ENCODE peak calls at places on chromosomes 12 and 14, in eight cellular contexts. One of them, this sample, is unnamed.
A peak's percentile ranks its signal among the peaks of the same experiment; 100 is the strongest.

GRCh38 chr14:77962731-77963520 is 163.0 kb downstream of the ADCK1 start:
- DNase-seq in GM10248: no peak
- DNase-seq in fibroblast of lung: peak; percentile 15
- DNase-seq in ovary: no peak
- DNase-seq in CD8-positive, alpha-beta T cell: no peak
- DNase-seq in astrocyte of the spinal cord: no peak
- DNase-seq in right atrium auricular region: no peak
- DNase-seq in GM13976: no peak
- DNase-seq in this sample: no peak

GRCh38 chr12:89328483-89329030 is 23.7 kb downstream of the DUSP6 start:
- DNase-seq in astrocyte of the spinal cord: no peak
- DNase-seq in fibroblast of lung: no peak
- DNase-seq in ovary: no peak
- DNase-seq in right atrium auricular region: no peak
- DNase-seq in GM13976: no peak
- DNase-seq in GM10248: no peak
- DNase-seq in CD8-positive, alpha-beta T cell: no peak
- DNase-seq in this sample: no peak

GRCh38 chr12:96371787-96372699 is 28.2 kb downstream of the CDK17 start:
- DNase-seq in GM10248: no peak
- DNase-seq in right atrium auricular region: no peak
- DNase-seq in fibroblast of lung: peak; percentile 45
- DNase-seq in CD8-positive, alpha-beta T cell: no peak
- DNase-seq in GM13976: no peak
- DNase-seq in ovary: no peak
- DNase-seq in astrocyte of the spinal cord: no peak
- DNase-seq in this sample: no peak

GRCh38 chr12:82174383-82174782 is 183.8 kb downstream of the CCDC59 start:
- DNase-seq in CD8-positive, alpha-beta T cell: no peak
- DNase-seq in GM13976: no peak
- DNase-seq in ovary: no peak
- DNase-seq in right atrium auricular region: no peak
- DNase-seq in astrocyte of the spinal cord: peak; percentile 4
- DNase-seq in fibroblast of lung: no peak
- DNase-seq in GM10248: no peak
- DNase-seq in this sample: no peak

GRCh38 chr12:19739195-19739776 is 300.0 kb downstream of the AEBP2 start:
- DNase-seq in fibroblast of lung: peak; percentile 65
- DNase-seq in ovary: no peak
- DNase-seq in astrocyte of the spinal cord: peak; percentile 82
- DNase-seq in GM10248: peak; percentile 45
- DNase-seq in CD8-positive, alpha-beta T cell: peak; percentile 22
- DNase-seq in right atrium auricular region: no peak
- DNase-seq in GM13976: peak; percentile 67
- DNase-seq in this sample: peak; percentile 62

GRCh38 chr12:32281098-32281497 is 118.3 kb upstream of the FGD4 start:
- DNase-seq in ovary: no peak
- DNase-seq in GM13976: no peak
- DNase-seq in right atrium auricular region: no peak
- DNase-seq in astrocyte of the spinal cord: no peak
- DNase-seq in fibroblast of lung: no peak
- DNase-seq in GM10248: no peak
- DNase-seq in CD8-positive, alpha-beta T cell: no peak
- DNase-seq in this sample: no peak

GRCh38 chr14:55138091-55138490 is 9.0 kb downstream of the LGALS3 start:
- DNase-seq in ovary: no peak
- DNase-seq in GM10248: no peak
- DNase-seq in fibroblast of lung: no peak
- DNase-seq in astrocyte of the spinal cord: no peak
- DNase-seq in GM13976: no peak
- DNase-seq in CD8-positive, alpha-beta T cell: no peak
- DNase-seq in right atrium auricular region: no peak
- DNase-seq in this sample: no peak

GRCh38 chr12:78034025-78034424 is 203.3 kb downstream of the NAV3 start:
- DNase-seq in CD8-positive, alpha-beta T cell: no peak
- DNase-seq in ovary: no peak
- DNase-seq in astrocyte of the spinal cord: no peak
- DNase-seq in fibroblast of lung: peak; percentile 19
- DNase-seq in GM10248: no peak
- DNase-seq in GM13976: no peak
- DNase-seq in right atrium auricular region: no peak
- DNase-seq in this sample: no peak

GRCh38 chr14:28731358-28731757 is 35.2 kb upstream of the FOXG1 start:
- DNase-seq in right atrium auricular region: no peak
- DNase-seq in GM13976: no peak
- DNase-seq in CD8-positive, alpha-beta T cell: no peak
- DNase-seq in GM10248: no peak
- DNase-seq in fibroblast of lung: no peak
- DNase-seq in ovary: no peak
- DNase-seq in astrocyte of the spinal cord: no peak
- DNase-seq in this sample: no peak

GRCh38 chr14:102878970-102879460 is 43.4 kb upstream of the AMN start:
- DNase-seq in fibroblast of lung: no peak
- DNase-seq in GM13976: no peak
- DNase-seq in astrocyte of the spinal cord: no peak
- DNase-seq in GM10248: no peak
- DNase-seq in CD8-positive, alpha-beta T cell: no peak
- DNase-seq in right atrium auricular region: no peak
- DNase-seq in ovary: no peak
- DNase-seq in this sample: no peak

GRCh38 chr14:93223565-93223964 is 16.5 kb downstream of the UBR7 start:
- DNase-seq in fibroblast of lung: no peak
- DNase-seq in GM13976: no peak
- DNase-seq in GM10248: no peak
- DNase-seq in ovary: no peak
- DNase-seq in CD8-positive, alpha-beta T cell: no peak
- DNase-seq in right atrium auricular region: no peak
- DNase-seq in astrocyte of the spinal cord: no peak
- DNase-seq in this sample: no peak

GRCh38 chr14:93220509-93220908 is 13.5 kb downstream of the UBR7 start:
- DNase-seq in right atrium auricular region: no peak
- DNase-seq in astrocyte of the spinal cord: no peak
- DNase-seq in fibroblast of lung: no peak
- DNase-seq in GM13976: no peak
- DNase-seq in ovary: no peak
- DNase-seq in GM10248: no peak
- DNase-seq in CD8-positive, alpha-beta T cell: no peak
- DNase-seq in this sample: no peak

GRCh38 chr14:93214598-93214997 is 7.5 kb downstream of the UBR7 start:
- DNase-seq in ovary: no peak
- DNase-seq in CD8-positive, alpha-beta T cell: no peak
- DNase-seq in right atrium auricular region: no peak
- DNase-seq in fibroblast of lung: no peak
- DNase-seq in astrocyte of the spinal cord: no peak
- DNase-seq in GM13976: no peak
- DNase-seq in GM10248: no peak
- DNase-seq in this sample: no peak

GRCh38 chr14:93219103-93219726 is 12.2 kb downstream of the UBR7 start:
- DNase-seq in right atrium auricular region: no peak
- DNase-seq in fibroblast of lung: peak; percentile 56
- DNase-seq in GM10248: peak; percentile 63
- DNase-seq in ovary: no peak
- DNase-seq in astrocyte of the spinal cord: peak; percentile 69
- DNase-seq in GM13976: peak; percentile 62
- DNase-seq in CD8-positive, alpha-beta T cell: peak; percentile 47
- DNase-seq in this sample: peak; percentile 64
- TF ChIP-seq CTCF in right atrium auricular region: no peak
- TF ChIP-seq CTCF in fibroblast of lung: peak; percentile 60
- TF ChIP-seq CTCF in GM10248: peak; percentile 80
- TF ChIP-seq CTCF in ovary: no peak
- TF ChIP-seq CTCF in astrocyte of the spinal cord: peak; percentile 74
- TF ChIP-seq CTCF in GM13976: peak; percentile 79
- TF ChIP-seq CTCF in CD8-positive, alpha-beta T cell: peak; percentile 76
- TF ChIP-seq CTCF in this sample: peak; percentile 76

GRCh38 chr12:9329019-9329418 is 120.8 kb upstream of the PZP start:
- DNase-seq in astrocyte of the spinal cord: no peak
- DNase-seq in right atrium auricular region: no peak
- DNase-seq in ovary: no peak
- DNase-seq in fibroblast of lung: no peak
- DNase-seq in GM10248: no peak
- DNase-seq in GM13976: no peak
- DNase-seq in CD8-positive, alpha-beta T cell: no peak
- DNase-seq in this sample: no peak
- TF ChIP-seq CTCF in astrocyte of the spinal cord: no peak
- TF ChIP-seq CTCF in right atrium auricular region: no peak
- TF ChIP-seq CTCF in ovary: no peak
- TF ChIP-seq CTCF in fibroblast of lung: no peak
- TF ChIP-seq CTCF in GM10248: no peak
- TF ChIP-seq CTCF in GM13976: no peak
- TF ChIP-seq CTCF in CD8-positive, alpha-beta T cell: no peak
- TF ChIP-seq CTCF in this sample: no peak

GRCh38 chr12:29640589-29641345 is 143.0 kb downstream of the TMTC1 start:
- DNase-seq in right atrium auricular region: no peak
- DNase-seq in fibroblast of lung: peak; percentile 76
- DNase-seq in astrocyte of the spinal cord: peak; percentile 31
- DNase-seq in ovary: peak; percentile 45
- DNase-seq in CD8-positive, alpha-beta T cell: no peak
- DNase-seq in GM10248: no peak
- DNase-seq in GM13976: no peak
- DNase-seq in this sample: no peak
- TF ChIP-seq CTCF in right atrium auricular region: no peak
- TF ChIP-seq CTCF in fibroblast of lung: no peak
- TF ChIP-seq CTCF in astrocyte of the spinal cord: no peak
- TF ChIP-seq CTCF in ovary: no peak
- TF ChIP-seq CTCF in CD8-positive, alpha-beta T cell: no peak
- TF ChIP-seq CTCF in GM10248: no peak
- TF ChIP-seq CTCF in GM13976: no peak
- TF ChIP-seq CTCF in this sample: no peak

DNA sequence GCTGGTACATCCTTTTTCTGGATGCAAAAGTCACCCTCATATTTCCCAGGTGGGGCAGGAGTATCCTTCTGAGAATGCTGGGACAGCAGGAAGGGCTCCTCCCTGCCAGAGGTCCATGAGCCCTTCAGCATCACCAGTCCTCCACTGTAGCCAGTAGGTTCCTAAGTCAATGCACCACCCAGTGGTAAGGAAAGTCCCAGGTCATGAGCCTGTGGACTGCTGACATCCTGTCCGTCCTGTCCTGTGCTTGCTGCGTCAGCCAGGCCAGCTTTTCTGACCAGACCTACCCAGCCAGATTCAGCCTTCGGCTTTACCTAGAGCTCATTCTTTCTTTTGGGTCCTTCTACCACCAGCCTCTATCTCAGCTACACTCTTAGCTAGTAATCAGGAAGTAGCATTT is 23.0 kb upstream of the ACTN1 start:
- DNase-seq in ovary: no peak
- DNase-seq in CD8-positive, alpha-beta T cell: no peak
- DNase-seq in right atrium auricular region: no peak
- DNase-seq in fibroblast of lung: no peak
- DNase-seq in astrocyte of the spinal cord: no peak
- DNase-seq in GM13976: no peak
- DNase-seq in GM10248: no peak
- DNase-seq in this sample: no peak
- TF ChIP-seq CTCF in ovary: no peak
- TF ChIP-seq CTCF in CD8-positive, alpha-beta T cell: no peak
- TF ChIP-seq CTCF in right atrium auricular region: no peak
- TF ChIP-seq CTCF in fibroblast of lung: peak; percentile 25
- TF ChIP-seq CTCF in astrocyte of the spinal cord: peak; percentile 18
- TF ChIP-seq CTCF in GM13976: no peak
- TF ChIP-seq CTCF in GM10248: no peak
- TF ChIP-seq CTCF in this sample: no peak

GRCh38 chr12:52050771-52051541 is at the start of gene NR4A1:
- DNase-seq in right atrium auricular region: peak; percentile 99
- DNase-seq in fibroblast of lung: peak; percentile 95
- DNase-seq in astrocyte of the spinal cord: peak; percentile 98
- DNase-seq in GM13976: peak; percentile 99
- DNase-seq in ovary: peak; percentile 100
- DNase-seq in GM10248: peak; percentile 98
- DNase-seq in CD8-positive, alpha-beta T cell: peak; percentile 100
- DNase-seq in this sample: peak; percentile 98
- TF ChIP-seq CTCF in right atrium auricular region: no peak
- TF ChIP-seq CTCF in fibroblast of lung: no peak
- TF ChIP-seq CTCF in astrocyte of the spinal cord: peak; percentile 18
- TF ChIP-seq CTCF in GM13976: no peak
- TF ChIP-seq CTCF in ovary: peak; percentile 46
- TF ChIP-seq CTCF in GM10248: peak; percentile 34
- TF ChIP-seq CTCF in CD8-positive, alpha-beta T cell: no peak
- TF ChIP-seq CTCF in this sample: peak; percentile 40

GRCh38 chr14:54025661-54026060 is 69.0 kb upstream of the BMP4 start:
- DNase-seq in ovary: no peak
- DNase-seq in astrocyte of the spinal cord: peak; percentile 31
- DNase-seq in GM13976: no peak
- DNase-seq in fibroblast of lung: peak; percentile 26
- DNase-seq in GM10248: no peak
- DNase-seq in right atrium auricular region: no peak
- DNase-seq in CD8-positive, alpha-beta T cell: no peak
- DNase-seq in this sample: no peak
- TF ChIP-seq CTCF in ovary: no peak
- TF ChIP-seq CTCF in astrocyte of the spinal cord: peak; percentile 43
- TF ChIP-seq CTCF in GM13976: no peak
- TF ChIP-seq CTCF in fibroblast of lung: peak; percentile 26
- TF ChIP-seq CTCF in GM10248: peak; percentile 8
- TF ChIP-seq CTCF in right atrium auricular region: no peak
- TF ChIP-seq CTCF in CD8-positive, alpha-beta T cell: no peak
- TF ChIP-seq CTCF in this sample: peak; percentile 40

GRCh38 chr12:15152456-15152855 is 68.8 kb downstream of the RERG start:
- DNase-seq in GM10248: no peak
- DNase-seq in GM13976: no peak
- DNase-seq in astrocyte of the spinal cord: peak; percentile 40
- DNase-seq in ovary: no peak
- DNase-seq in right atrium auricular region: no peak
- DNase-seq in CD8-positive, alpha-beta T cell: no peak
- DNase-seq in fibroblast of lung: no peak
- DNase-seq in this sample: no peak
- TF ChIP-seq CTCF in GM10248: no peak
- TF ChIP-seq CTCF in GM13976: no peak
- TF ChIP-seq CTCF in astrocyte of the spinal cord: peak; percentile 44
- TF ChIP-seq CTCF in ovary: peak; percentile 17
- TF ChIP-seq CTCF in right atrium auricular region: no peak
- TF ChIP-seq CTCF in CD8-positive, alpha-beta T cell: no peak
- TF ChIP-seq CTCF in fibroblast of lung: peak; percentile 59
- TF ChIP-seq CTCF in this sample: no peak

DNA sequence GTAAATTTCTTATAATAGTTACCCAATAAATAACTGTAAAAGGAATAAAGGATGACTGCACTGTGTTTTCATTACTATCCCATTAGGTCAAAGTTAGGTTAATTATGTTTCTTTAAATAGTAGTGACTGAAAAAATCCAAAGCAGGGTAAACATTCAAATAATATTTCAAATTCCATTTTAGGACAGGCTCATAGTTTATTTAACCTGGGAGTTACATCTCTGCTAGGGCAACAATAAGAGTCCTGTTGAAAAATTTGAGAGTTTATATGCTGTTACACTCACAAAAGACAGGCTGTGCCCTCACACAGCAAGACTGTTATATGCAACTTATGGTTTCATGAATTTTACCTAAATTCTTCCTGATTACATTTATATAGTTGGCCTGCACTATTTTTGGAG is 8.0 kb downstream of the ERP27 start:
- DNase-seq in fibroblast of lung: peak; percentile 29
- DNase-seq in CD8-positive, alpha-beta T cell: no peak
- DNase-seq in right atrium auricular region: no peak
- DNase-seq in GM10248: no peak
- DNase-seq in GM13976: no peak
- DNase-seq in ovary: no peak
- DNase-seq in astrocyte of the spinal cord: peak; percentile 50
- DNase-seq in this sample: no peak
- TF ChIP-seq CTCF in fibroblast of lung: no peak
- TF ChIP-seq CTCF in CD8-positive, alpha-beta T cell: no peak
- TF ChIP-seq CTCF in right atrium auricular region: no peak
- TF ChIP-seq CTCF in GM10248: no peak
- TF ChIP-seq CTCF in GM13976: no peak
- TF ChIP-seq CTCF in ovary: no peak
- TF ChIP-seq CTCF in astrocyte of the spinal cord: peak; percentile 20
- TF ChIP-seq CTCF in this sample: no peak